ENCODE peak calls at places on chromosomes 3 and 15, in nine cellular contexts. W is WTC11; F is NCI-H510A treated with DMSO at 0.1 percent for 48 hours; C is NCI-H524; M is activated T-helper 1 cell treated with anti-CD3 and anti-CD28 coated beads, Interleukin-12 subunit alpha, Interleukin-12 subunit beta, Interleukin-2, Interleukin-4 antibody, amounts not matched to agents 30 ng/mL and 10 ng/mL and 1 ng/mL, durations not matched to agents 14 hours and 24 hours and 36 hours; V is thoracic aorta; P is endodermal cell; N is COLO829; O is HTR-8/SVneo. U is an unnamed sample.

GRCh38 chr3:127159547-127159946 is 33.4 kb upstream of the PRR23E start:
- DNase-seq in M (no peak), O (no peak), C (peak; percentile 98), V (no peak), N (no peak), F (peak; percentile 97), W (peak; percentile 23), P (no peak), U (no peak)

GRCh38 chr15:31275331-31276262 is 51.0 kb upstream of the KLF13 start:
- DNase-seq in P (no peak), O (no peak), M (no peak), N (no peak), V (no peak), W (peak; percentile 2), F (no peak), C (peak; percentile 61), U (no peak)

GRCh38 chr3:143973352-143974021 is 1.9 kb downstream of the DIPK2A start:
- DNase-seq in M (no peak), O (no peak), C (peak; percentile 76), P (no peak), V (no peak), N (no peak), W (no peak), F (peak; percentile 14), U (peak; percentile 14)

GRCh38 chr15:69783211-69783610 is 314.5 kb downstream of the TLE3 start:
- DNase-seq in F (no peak), P (no peak), M (no peak), C (peak; percentile 99), V (no peak), W (no peak), O (no peak), N (no peak), U (no peak)

GRCh38 chr3:102529452-102529851 is 94.6 kb downstream of the ZPLD1 start:
- DNase-seq in O (no peak), F (no peak), V (no peak), W (peak; percentile 35), N (peak; percentile 49), C (peak; percentile 54), M (no peak), P (peak; percentile 78), U (peak; percentile 21)

GRCh38 chr3:109115451-109115850 is 2.5 kb downstream of the MORC1 start:
- DNase-seq in V (no peak), P (no peak), O (no peak), N (no peak), C (no peak), M (no peak), W (no peak), F (no peak), U (no peak)

GRCh38 chr3:46923559-46924350 is 46.2 kb downstream of the PTH1R start:
- DNase-seq in W (peak; percentile 69), V (no peak), N (peak; percentile 62), M (no peak), F (no peak), C (peak; percentile 38), O (no peak), P (peak; percentile 89), U (no peak)

GRCh38 chr3:8986741-8987672 is 23.7 kb upstream of the RAD18 start:
- DNase-seq in N (no peak), V (no peak), O (no peak), F (no peak), W (no peak), C (no peak), P (peak; percentile 52), M (no peak), U (no peak)

GRCh38 chr3:185200639-185201038 is 47.8 kb upstream of the C3orf70 start:
- DNase-seq in V (no peak), F (no peak), C (no peak), M (no peak), W (no peak), O (no peak), N (no peak), P (no peak), U (peak; percentile 53)

GRCh38 chr3:55198554-55198953 is 270.7 kb upstream of the LRTM1 start:
- DNase-seq in F (no peak), O (peak; percentile 52), W (no peak), C (no peak), N (no peak), V (no peak), M (no peak), P (no peak), U (peak; percentile 90)

GRCh38 chr3:115518100-115518852 is 105.0 kb upstream of the GAP43 start:
- DNase-seq in F (no peak), M (no peak), C (no peak), N (peak; percentile 68), P (peak; percentile 60), V (peak; percentile 66), O (peak; percentile 10), W (no peak), U (peak; percentile 95)

GRCh38 chr3:7543294-7543693 is 682.4 kb downstream of the GRM7 start:
- DNase-seq in M (no peak), C (no peak), P (no peak), W (no peak), V (no peak), F (peak; percentile 12), N (no peak), O (no peak), U (no peak)

GRCh38 chr15:38707802-38708671 is 143.4 kb upstream of the RASGRP1 start:
- DNase-seq in O (peak; percentile 33), W (peak; percentile 36), N (peak; percentile 28), V (no peak), M (no peak), C (peak; percentile 77), P (peak; percentile 79), F (peak; percentile 43), U (peak; percentile 62)

GRCh38 chr3:48656061-48656840 is 6.4 kb downstream of the CELSR3 start:
- DNase-seq in V (peak; percentile 66), P (peak; percentile 97), C (no peak), W (peak; percentile 91), N (peak; percentile 90), O (no peak), M (peak; percentile 80), F (no peak), U (no peak)

GRCh38 chr3:147930417-147930816 is 521.3 kb downstream of the ZIC1 start:
- DNase-seq in P (no peak), F (no peak), O (no peak), M (no peak), W (no peak), N (no peak), V (no peak), C (no peak), U (peak; percentile 65)

GRCh38 chr15:77387355-77388105 is 32.4 kb downstream of the PEAK1 start:
- DNase-seq in V (no peak), W (no peak), C (no peak), M (no peak), N (no peak), F (no peak), P (no peak), O (no peak), U (no peak)

GRCh38 chr15:76150971-76151598 is 91.3 kb downstream of the TMEM266 start:
- DNase-seq in W (peak; percentile 90), C (peak; percentile 97), V (peak; percentile 23), N (peak; percentile 24), M (peak; percentile 60), P (peak; percentile 96), F (peak; percentile 25), O (peak; percentile 81), U (peak; percentile 80)

GRCh38 chr3:24296441-24297205 is 198.0 kb downstream of the THRB start:
- DNase-seq in C (no peak), P (no peak), O (no peak), W (no peak), F (no peak), N (peak; percentile 87), V (no peak), M (no peak), U (no peak)

GRCh38 chr15:21260966-21261395 is 179.3 kb downstream of the POTEB3 start:
- DNase-seq in W (no peak), C (no peak), N (no peak), P (peak; percentile 43), M (no peak), V (no peak), O (no peak), F (no peak), U (no peak)